ENCODE peak calls at places on chromosomes 13 and 19, in four cellular contexts. I, A, Y and O are unnamed samples.

GRCh38 chr19:48735031-48735615 is 5.3 kb downstream of the RASIP1 start:
- DNase-seq in I (no peak), A (no peak), Y (peak), O (no peak)

GRCh38 chr19:1767464-1767933 is 14.2 kb downstream of the ONECUT3 start:
- DNase-seq in I (peak), A (no peak), Y (peak), O (no peak)

GRCh38 chr19:30217461-30217860 is 154.7 kb upstream of the ZNF536 start:
- DNase-seq in I (no peak), A (no peak), Y (no peak), O (peak)

GRCh38 chr13:81986308-81986707 is 1645.4 kb upstream of the SPRY2 start:
- DNase-seq in I (no peak), A (no peak), Y (no peak), O (no peak)

GRCh38 chr13:85277753-85278152 is 521.5 kb downstream of the SLITRK6 start:
- DNase-seq in I (no peak), A (no peak), Y (no peak), O (no peak)

GRCh38 chr13:22506286-22506685 is 674.5 kb upstream of the SGCG start:
- DNase-seq in I (no peak), A (no peak), Y (no peak), O (no peak)

GRCh38 chr13:95573226-95573625 is 20.7 kb downstream of the CLDN10 start:
- DNase-seq in I (no peak), A (no peak), Y (no peak), O (no peak)

GRCh38 chr13:29743229-29743786 is 107.1 kb downstream of the UBL3 start:
- DNase-seq in I (no peak), A (peak), Y (peak), O (peak)

GRCh38 chr19:5718579-5719273 is 1.2 kb downstream of the LONP1 start:
- DNase-seq in I (no peak), A (no peak), Y (no peak), O (no peak)

GRCh38 chr19:5717215-5717614 is 2.7 kb downstream of the LONP1 start:
- DNase-seq in I (no peak), A (no peak), Y (no peak), O (no peak)

GRCh38 chr19:5719274-5719960 is 529 bp downstream of the LONP1 start:
- DNase-seq in I (no peak), A (no peak), Y (no peak), O (no peak)

GRCh38 chr19:5718032-5718578 is 1.8 kb downstream of the LONP1 start:
- DNase-seq in I (no peak), A (no peak), Y (no peak), O (no peak)

GRCh38 chr19:5719961-5720790 is at the start of the genes CATSPERD and LONP1:
- DNase-seq in I (peak), A (peak), Y (peak), O (peak)
- TF ChIP-seq EP300 in I (peak), A (no peak), Y (no peak), O (peak)

GRCh38 chr13:79062291-79062690 is 343.8 kb downstream of the RBM26 start:
- DNase-seq in I (no peak), A (no peak), Y (no peak), O (no peak)

GRCh38 chr13:79051472-79051871 is 354.6 kb downstream of the RBM26 start:
- DNase-seq in I (no peak), A (no peak), Y (no peak), O (no peak)

GRCh38 chr13:79060216-79060615 is 345.8 kb downstream of the RBM26 start:
- DNase-seq in I (no peak), A (no peak), Y (no peak), O (no peak)

GRCh38 chr13:79056706-79057105 is 349.3 kb downstream of the RBM26 start:
- DNase-seq in I (no peak), A (no peak), Y (no peak), O (no peak)
- TF ChIP-seq CTCF in I (no peak), A (no peak), Y (no peak), O (no peak)

DNA sequence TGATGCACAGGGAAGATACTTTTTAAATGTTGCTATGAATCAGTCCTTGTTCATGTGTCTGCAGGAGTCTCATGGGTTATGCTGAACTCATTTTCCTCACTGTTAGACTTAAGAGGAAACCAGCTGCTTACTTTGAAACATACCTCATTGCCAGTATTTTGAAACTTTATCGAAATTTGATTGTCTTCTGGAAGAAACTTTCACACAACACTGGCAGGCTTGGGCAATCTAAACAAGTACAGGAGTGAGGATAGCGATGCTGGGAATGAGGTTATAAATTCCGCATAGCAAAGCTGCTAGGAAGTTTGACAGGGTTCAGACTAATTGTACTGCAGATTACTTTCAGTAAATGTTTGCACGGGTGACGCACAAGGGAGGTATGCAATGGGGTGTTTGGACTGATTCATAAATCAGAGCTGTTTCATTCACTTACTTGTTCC is 245.7 kb downstream of the DNAJC15 start:
- DNase-seq in I (no peak), A (peak), Y (peak), O (no peak)
- TF ChIP-seq EP300 in I (no peak), A (no peak), Y (peak), O (peak)

GRCh38 chr13:24982333-24982999 is 113.5 kb upstream of the PABPC3 start:
- DNase-seq in I (no peak), A (no peak), Y (peak), O (no peak)
- TF ChIP-seq CTCF in I (no peak), A (no peak), Y (no peak), O (no peak)